ENCODE peak calls at places on chromosomes 12 and 14, in eight cellular contexts. A, E, H, W, X, S, B and K are unnamed samples.

GRCh38 chr12:131950182-131950913 is 606 bp downstream of the EP400 start:
- DNase-seq in A (no peak), E (peak; percentile 61), H (no peak), W (no peak), X (no peak), S (no peak), B (no peak), K (no peak)

GRCh38 chr12:121787063-121787774 is 6.3 kb downstream of the RHOF start:
- DNase-seq in A (no peak), E (no peak), H (no peak), W (peak; percentile 64), X (no peak), S (no peak), B (no peak), K (no peak)

GRCh38 chr14:104080557-104081492 is 4.7 kb upstream of the ASPG start:
- DNase-seq in A (no peak), E (no peak), H (no peak), W (no peak), X (no peak), S (no peak), B (no peak), K (no peak)

GRCh38 chr14:90940318-90940962 is 120.0 kb downstream of the RPS6KA5 start:
- DNase-seq in A (no peak), E (no peak), H (no peak), W (no peak), X (no peak), S (no peak), B (no peak), K (no peak)

GRCh38 chr14:92718659-92719058 is 29.8 kb downstream of the LGMN start:
- DNase-seq in A (no peak), E (no peak), H (no peak), W (no peak), X (no peak), S (no peak), B (no peak), K (no peak)

GRCh38 chr12:24697295-24697694 is 251.6 kb downstream of the BCAT1 start:
- DNase-seq in A (no peak), E (no peak), H (no peak), W (no peak), X (peak; percentile 42), S (no peak), B (no peak), K (no peak)

GRCh38 chr14:100448376-100448775 is 125.2 kb downstream of the SLC25A47 start:
- DNase-seq in A (no peak), E (no peak), H (no peak), W (no peak), X (peak; percentile 10), S (no peak), B (no peak), K (no peak)

GRCh38 chr12:122459211-122459610 is 36.7 kb upstream of the CLIP1 start:
- DNase-seq in A (no peak), E (no peak), H (no peak), W (no peak), X (no peak), S (no peak), B (no peak), K (no peak)

GRCh38 chr12:109044241-109044640 is 8.1 kb upstream of the USP30 start:
- DNase-seq in A (no peak), E (no peak), H (no peak), W (no peak), X (no peak), S (no peak), B (no peak), K (no peak)

GRCh38 chr12:43858096-43858495 is 22.2 kb downstream of the TMEM117 start:
- DNase-seq in A (no peak), E (no peak), H (no peak), W (no peak), X (no peak), S (no peak), B (no peak), K (no peak)

GRCh38 chr12:24297516-24297915 is 348.0 kb upstream of the SOX5 start:
- DNase-seq in A (no peak), E (no peak), H (no peak), W (no peak), X (no peak), S (no peak), B (no peak), K (no peak)

GRCh38 chr12:58247633-58248032 is 306.3 kb downstream of the ATP23 start:
- DNase-seq in A (no peak), E (no peak), H (no peak), W (no peak), X (no peak), S (no peak), B (peak; percentile 11), K (peak; percentile 19)

GRCh38 chr12:2076196-2076570 is 23.4 kb downstream of the CACNA1C start:
- DNase-seq in A (peak; percentile 66), E (no peak), H (no peak), W (no peak), X (no peak), S (peak; percentile 66), B (no peak), K (no peak)

GRCh38 chr12:106248177-106248848 is 493 bp upstream of the CKAP4 start:
- DNase-seq in A (no peak), E (no peak), H (peak; percentile 66), W (peak; percentile 51), X (peak; percentile 39), S (peak; percentile 71), B (peak; percentile 89), K (peak; percentile 28)

GRCh38 chr12:101276433-101276832 is 3.5 kb upstream of the UTP20 start:
- DNase-seq in A (no peak), E (no peak), H (no peak), W (no peak), X (no peak), S (no peak), B (no peak), K (no peak)

GRCh38 chr14:35285168-35285990 is 6.8 kb upstream of the PSMA6 start:
- DNase-seq in A (no peak), E (no peak), H (peak; percentile 38), W (no peak), X (peak; percentile 73), S (no peak), B (peak; percentile 30), K (no peak)

GRCh38 chr14:87687338-87687876 is 305.6 kb downstream of the GALC start:
- DNase-seq in A (no peak), E (no peak), H (no peak), W (no peak), X (no peak), S (peak; percentile 61), B (no peak), K (no peak)